ENCODE peak calls at places on chromosomes 12 and 14, in five cellular contexts. B is epithelial cell of esophagus, E is uterus, O is head of caudate nucleus, U is EL. Y is an unnamed sample.

GRCh38 chr14:68397827-68398226 is 395.0 kb downstream of the ZFP36L1 start:
- DNase-seq in B (no peak), E (peak), O (no peak), U (peak), Y (peak)

GRCh38 chr14:50321009-50321660 is 9.0 kb downstream of the DMAC2L start:
- DNase-seq in B (peak), E (peak), O (peak), U (peak), Y (peak)

GRCh38 chr12:95874452-95874851 is 15.7 kb downstream of the SNRPF start:
- DNase-seq in B (no peak), E (no peak), O (no peak), U (no peak), Y (no peak)

GRCh38 chr14:66572836-66573235 is 64.9 kb downstream of the GPHN start:
- DNase-seq in B (no peak), E (no peak), O (no peak), U (peak), Y (no peak)

GRCh38 chr14:61561657-61562276 is 133.5 kb upstream of the HIF1A start:
- DNase-seq in B (peak), E (peak), O (peak), U (peak), Y (peak)

GRCh38 chr12:57069522-57069921 is 9.1 kb downstream of the NEMP1 start:
- DNase-seq in B (peak), E (peak), O (peak), U (peak), Y (peak)

GRCh38 chr14:90405755-90406154 is 8.9 kb downstream of the CALM1 start:
- DNase-seq in B (no peak), E (no peak), O (no peak), U (no peak), Y (no peak)

GRCh38 chr14:34722723-34723545 is 8.5 kb upstream of the CFL2 start:
- DNase-seq in B (peak), E (peak), O (peak), U (peak), Y (peak)

GRCh38 chr12:6703631-6704030 is 3.0 kb upstream of the PIANP start:
- DNase-seq in B (no peak), E (no peak), O (no peak), U (no peak), Y (peak)

GRCh38 chr12:121709478-121709890 is 3.1 kb upstream of the TMEM120B start:
- DNase-seq in B (peak), E (no peak), O (no peak), U (peak), Y (no peak)

GRCh38 chr12:7090222-7090998 is 1.8 kb downstream of the C1R start:
- DNase-seq in B (peak), E (no peak), O (no peak), U (no peak), Y (peak)

GRCh38 chr12:106240821-106241220 is 7.0 kb downstream of the CKAP4 start:
- DNase-seq in B (no peak), E (no peak), O (no peak), U (no peak), Y (no peak)

GRCh38 chr12:25236190-25236589 is 14.5 kb downstream of the KRAS start:
- DNase-seq in B (peak), E (no peak), O (no peak), U (peak), Y (no peak)

GRCh38 chr12:123937707-123938600 is 34.7 kb downstream of the CCDC92 start:
- DNase-seq in B (no peak), E (no peak), O (no peak), U (peak), Y (no peak)

GRCh38 chr12:69085852-69086251 is 152.9 kb upstream of the CPM start:
- DNase-seq in B (no peak), E (no peak), O (no peak), U (no peak), Y (no peak)

GRCh38 chr14:104388631-104389325 is 190.8 kb upstream of the C14orf180 start:
- DNase-seq in B (no peak), E (no peak), O (no peak), U (no peak), Y (peak)

GRCh38 chr12:89992668-89993401 is 284.2 kb upstream of the ATP2B1 start:
- DNase-seq in B (no peak), E (no peak), O (no peak), U (no peak), Y (no peak)

GRCh38 chr12:48024735-48025134 is 20.5 kb upstream of the COL2A1 start:
- DNase-seq in B (no peak), E (no peak), O (no peak), U (no peak), Y (no peak)

GRCh38 chr12:12506541-12506940 is 56.1 kb downstream of the DUSP16 start:
- DNase-seq in B (no peak), E (no peak), O (no peak), U (peak), Y (peak)

GRCh38 chr14:61754627-61755381 is 7.4 kb upstream of the SNAPC1 start:
- DNase-seq in B (no peak), E (no peak), O (no peak), U (peak), Y (no peak)

GRCh38 chr12:57874166-57875108 is 27.9 kb upstream of the CTDSP2 start:
- DNase-seq in B (no peak), E (no peak), O (no peak), U (no peak), Y (peak)

GRCh38 chr14:35386673-35387125 is 17.9 kb downstream of the NFKBIA start:
- DNase-seq in B (no peak), E (no peak), O (no peak), U (no peak), Y (no peak)

GRCh38 chr14:72776701-72777255 is 117.1 kb downstream of the DPF3 start:
- DNase-seq in B (no peak), E (no peak), O (no peak), U (no peak), Y (no peak)

GRCh38 chr14:79278798-79279644 is 932.3 kb downstream of the DIO2 start:
- DNase-seq in B (peak), E (peak), O (peak), U (peak), Y (peak)

GRCh38 chr14:39219075-39219499 is 14.6 kb upstream of the MIA2 start:
- DNase-seq in B (no peak), E (no peak), O (no peak), U (peak), Y (peak)

GRCh38 chr12:69985656-69986055 is 160.6 kb downstream of the MYRFL start:
- DNase-seq in B (peak), E (no peak), O (no peak), U (peak), Y (no peak)

GRCh38 chr12:54956818-54957641 is 27.5 kb downstream of the TESPA1 start:
- DNase-seq in B (no peak), E (no peak), O (no peak), U (no peak), Y (no peak)

GRCh38 chr12:7486512-7486911 is 17.1 kb downstream of the CD163 start:
- DNase-seq in B (no peak), E (no peak), O (no peak), U (no peak), Y (no peak)

GRCh38 chr14:92684801-92685560 is 63.4 kb downstream of the LGMN start:
- DNase-seq in B (no peak), E (no peak), O (no peak), U (no peak), Y (peak)

GRCh38 chr14:60222820-60223219 is 26.2 kb upstream of the PPM1A start:
- DNase-seq in B (peak), E (no peak), O (peak), U (no peak), Y (no peak)

GRCh38 chr12:117903441-117903840 is 65.3 kb downstream of the KSR2 start:
- DNase-seq in B (no peak), E (no peak), O (no peak), U (peak), Y (no peak)

GRCh38 chr14:57182760-57183503 is 85.8 kb downstream of the EXOC5 start:
- DNase-seq in B (peak), E (no peak), O (no peak), U (peak), Y (no peak)

GRCh38 chr14:67457782-67458181 is 30.7 kb downstream of the TMEM229B start:
- DNase-seq in B (peak), E (no peak), O (no peak), U (peak), Y (no peak)

GRCh38 chr14:101972126-101972785 is 7.9 kb downstream of the DYNC1H1 start:
- DNase-seq in B (peak), E (peak), O (peak), U (peak), Y (peak)

GRCh38 chr14:75164809-75165208 is 11.6 kb downstream of the TMED10 start:
- DNase-seq in B (no peak), E (no peak), O (no peak), U (no peak), Y (no peak)